ENCODE peak calls at places on chromosome 15, in four cellular contexts. V is GM12878, B is IMR-90, D is K562. U is an unnamed sample.

GRCh38 chr15:31307270-31308184 is 19.1 kb upstream of the KLF13 start:
- DNase-seq in V (no peak), B (no peak), D (no peak), U (no peak)

GRCh38 chr15:70375006-70375409 is 277.3 kb upstream of the TLE3 start:
- DNase-seq in V (no peak), B (no peak), D (no peak), U (peak)

GRCh38 chr15:64455951-64456350 is 4.4 kb upstream of the ZNF609 start:
- DNase-seq in V (no peak), B (no peak), D (no peak), U (no peak)

GRCh38 chr15:78988361-78988911 is 43.6 kb upstream of the CTSH start:
- DNase-seq in V (peak), B (peak), D (no peak), U (peak)

GRCh38 chr15:60691508-60692047 is 212.6 kb upstream of the ICE2 start:
- DNase-seq in V (no peak), B (no peak), D (no peak), U (no peak)

GRCh38 chr15:74505837-74506514 is 35.0 kb upstream of the ARID3B start:
- DNase-seq in V (no peak), B (peak), D (no peak), U (no peak)

GRCh38 chr15:62298811-62299210 is 133.7 kb upstream of the C2CD4B start:
- DNase-seq in V (no peak), B (no peak), D (no peak), U (no peak)

GRCh38 chr15:66815322-66815721 is 113.3 kb downstream of the SMAD6 start:
- DNase-seq in V (no peak), B (peak), D (no peak), U (no peak)

GRCh38 chr15:81023483-81024264 is 23.0 kb downstream of the TLNRD1 start:
- DNase-seq in V (peak), B (peak), D (peak), U (no peak)

GRCh38 chr15:65980824-65981456 is 111.6 kb downstream of the RAB11A start:
- DNase-seq in V (no peak), B (peak), D (peak), U (peak)

GRCh38 chr15:34796847-34797246 is 1.5 kb upstream of the ACTC1 start:
- DNase-seq in V (no peak), B (no peak), D (no peak), U (no peak)

GRCh38 chr15:80309769-80310384 is 57.9 kb upstream of the CTXND1 start:
- DNase-seq in V (no peak), B (peak), D (peak), U (peak)

GRCh38 chr15:85094685-85095084 is 113.0 kb downstream of the PDE8A start:
- DNase-seq in V (no peak), B (peak), D (no peak), U (no peak)

GRCh38 chr15:66897381-66897780 is 168.0 kb upstream of the SMAD3 start:
- DNase-seq in V (no peak), B (no peak), D (no peak), U (no peak)

GRCh38 chr15:60575995-60576394 is 97.1 kb upstream of the ICE2 start:
- DNase-seq in V (no peak), B (peak), D (no peak), U (peak)

GRCh38 chr15:48332642-48333034 is 1.4 kb downstream of the DUT start:
- DNase-seq in V (no peak), B (no peak), D (no peak), U (no peak)

GRCh38 chr15:84950570-84951111 is 31.0 kb upstream of the PDE8A start:
- DNase-seq in V (no peak), B (no peak), D (peak), U (no peak)

GRCh38 chr15:69468241-69469121 is 15.9 kb downstream of the RPLP1 start:
- DNase-seq in V (no peak), B (peak), D (peak), U (no peak)

GRCh38 chr15:31934821-31935220 is 95.5 kb upstream of the CHRNA7 start:
- DNase-seq in V (no peak), B (no peak), D (no peak), U (no peak)

GRCh38 chr15:68586274-68586961 is 7.6 kb downstream of the CORO2B start:
- DNase-seq in V (no peak), B (peak), D (peak), U (peak)

GRCh38 chr15:42118650-42119531 is 24.5 kb upstream of the PLA2G4D start:
- DNase-seq in V (no peak), B (no peak), D (peak), U (no peak)

GRCh38 chr15:50247819-50248650 is 17.5 kb downstream of the HDC start:
- DNase-seq in V (no peak), B (no peak), D (peak), U (no peak)

GRCh38 chr15:84659904-84660781 is 2.1 kb upstream of the NMB start:
- DNase-seq in V (no peak), B (no peak), D (no peak), U (no peak)

DNA sequence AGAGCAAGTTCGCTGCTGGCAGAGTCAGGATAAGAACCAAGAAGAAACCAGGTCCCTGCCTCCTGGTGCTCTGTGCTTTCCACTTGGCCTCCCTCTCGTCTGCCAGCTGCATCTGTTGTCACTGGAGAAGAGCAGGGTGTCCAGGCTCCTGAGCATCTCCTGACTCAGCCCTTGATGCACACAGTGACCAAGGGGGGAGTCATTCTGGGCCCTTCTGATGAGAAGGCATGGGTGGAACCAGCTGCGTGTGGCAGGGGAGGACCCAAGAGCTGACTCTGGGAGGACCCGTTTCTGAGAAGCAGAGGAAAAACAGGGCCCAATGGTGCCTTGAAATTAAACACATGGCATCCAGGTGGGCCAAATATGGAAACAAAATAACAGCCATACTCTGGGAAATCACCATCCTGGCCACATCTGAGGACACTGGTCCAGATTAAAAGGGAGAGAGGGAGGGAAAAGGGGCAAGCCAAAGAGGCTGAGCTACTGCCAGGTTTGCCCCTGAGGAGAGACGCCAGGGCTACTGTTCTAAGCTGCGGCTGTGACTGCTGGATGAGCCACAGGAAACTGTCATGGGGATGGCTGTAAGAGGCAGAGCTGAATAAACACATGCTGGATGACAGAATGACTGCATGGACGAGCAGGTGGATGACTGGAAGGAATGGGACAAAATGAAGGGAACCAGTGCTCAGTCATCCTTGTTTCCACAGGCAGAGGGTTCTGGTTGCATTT is 58.1 kb upstream of the CA12 start:
- DNase-seq in V (no peak), B (peak), D (no peak), U (no peak)
- TF ChIP-seq USF2 in V (no peak), B (no peak), D (no peak), U (no peak)

GRCh38 chr15:45314960-45315359 is 62.9 kb downstream of the SLC28A2 start:
- DNase-seq in V (no peak), B (peak), D (peak), U (peak)
- TF ChIP-seq ELK1 in V (no peak), B (no peak), D (no peak), U (no peak)

GRCh38 chr15:38627684-38628277 is 63.2 kb upstream of the RASGRP1 start:
- DNase-seq in V (no peak), B (no peak), D (peak), U (no peak)
- TF ChIP-seq USF2 in V (no peak), B (no peak), D (no peak), U (no peak)

DNA sequence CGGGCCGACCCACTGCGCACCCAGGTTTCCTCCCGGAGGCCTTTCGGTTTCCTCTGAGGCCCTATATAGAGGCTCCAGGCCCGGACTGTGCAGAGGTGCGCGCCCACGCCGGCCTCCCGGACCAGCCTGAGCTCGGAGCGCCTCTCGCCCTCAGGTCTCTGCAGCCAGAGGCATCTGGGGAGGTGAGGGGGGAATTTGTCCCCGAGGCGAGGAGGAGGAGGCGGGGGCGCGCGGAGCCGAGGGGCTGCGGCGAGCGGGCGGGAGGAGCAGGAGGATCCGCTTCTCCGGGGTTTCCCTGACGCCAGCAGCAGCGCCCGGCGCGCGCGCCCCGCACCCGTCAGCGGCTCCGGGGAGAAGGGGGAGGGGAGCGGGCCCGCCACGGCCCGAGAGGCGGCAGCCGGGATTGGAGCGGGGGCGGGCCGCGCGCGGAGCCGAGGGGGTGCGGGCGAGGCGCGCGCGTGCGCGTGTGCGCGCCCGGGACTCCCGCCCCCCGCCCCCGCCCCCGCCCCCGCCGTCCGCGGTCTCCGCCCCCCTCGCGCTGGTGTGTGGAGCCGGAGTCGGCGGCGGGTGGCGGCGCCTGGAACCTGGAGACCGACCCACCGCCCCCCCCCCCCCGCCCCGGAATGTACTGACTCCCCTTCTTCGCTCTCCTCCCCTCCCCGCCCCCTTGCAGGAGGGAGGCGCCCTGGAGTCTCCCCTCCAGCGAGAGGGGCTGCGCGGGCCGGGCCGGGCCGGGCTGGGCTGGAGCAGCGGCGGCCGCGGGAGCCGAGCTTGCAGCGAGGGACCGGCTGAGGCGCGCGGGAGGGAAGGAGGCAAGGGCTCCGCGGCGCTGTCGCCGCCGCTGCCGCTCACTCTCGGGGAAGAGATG is at the start of gene NEO1:
- DNase-seq in V (no peak), B (peak), D (peak), U (peak)
- TF ChIP-seq ELK1 in V (no peak), B (no peak), D (no peak), U (no peak)

GRCh38 chr15:77180757-77181156 is 109.8 kb upstream of the TSPAN3 start:
- DNase-seq in V (no peak), B (peak), D (no peak), U (no peak)
- TF ChIP-seq USF2 in V (no peak), B (no peak), D (no peak), U (no peak)

DNA sequence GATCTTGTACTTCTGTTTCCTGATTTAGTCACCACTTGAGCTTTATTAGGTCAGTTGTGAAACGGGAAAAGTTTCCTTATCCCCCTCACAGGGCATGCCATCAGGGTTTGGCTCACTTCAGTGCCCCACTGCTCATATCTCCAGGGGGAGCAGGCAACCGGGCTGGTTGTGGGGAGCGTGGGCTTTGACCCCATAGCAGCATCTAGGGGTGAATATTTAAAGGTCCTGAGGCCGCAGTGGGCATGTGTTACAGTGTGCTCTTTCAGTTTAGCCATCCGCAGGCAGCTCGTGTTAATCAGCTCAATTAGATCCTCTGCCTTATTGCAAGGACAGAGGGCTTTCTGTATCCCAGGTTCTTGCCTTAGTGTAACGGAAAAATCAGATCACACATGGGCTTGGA is 71.9 kb downstream of the MRPL46 start:
- DNase-seq in V (no peak), B (no peak), D (no peak), U (no peak)
- TF ChIP-seq ELK1 in V (no peak), B (no peak), D (no peak), U (no peak)